ENCODE peak calls at places on chromosomes 5 and 9, in four cellular contexts. J is IMR-90, R is H9, W is H1. Y is an unnamed sample.

GRCh38 chr5:10307206-10308148 is at the start of gene CMBL:
- DNase-seq in J (peak), W (peak), R (peak), Y (peak)

GRCh38 chr5:17077447-17078233 is 139.8 kb upstream of the BASP1 start:
- DNase-seq in J (no peak), R (no peak), W (no peak), Y (no peak)

GRCh38 chr5:10452768-10453331 is 11.2 kb downstream of the ROPN1L start:
- DNase-seq in J (peak), W (no peak), R (peak), Y (peak)

GRCh38 chr5:32095261-32095671 is 78.9 kb downstream of the GOLPH3 start:
- DNase-seq in J (no peak), R (no peak), W (no peak), Y (no peak)

GRCh38 chr9:16255217-16255616 is 615.3 kb downstream of the BNC2 start:
- DNase-seq in W (no peak), J (no peak), R (peak), Y (peak)

GRCh38 chr5:43193171-43193951 is 1.3 kb downstream of the NIM1K start:
- DNase-seq in W (no peak), R (no peak), J (peak), Y (peak)

GRCh38 chr5:6003040-6003825 is 375.1 kb downstream of the MED10 start:
- DNase-seq in W (no peak), R (no peak), J (no peak), Y (no peak)

GRCh38 chr9:135530146-135530545 is 8.9 kb downstream of the LCN1 start:
- DNase-seq in R (no peak), W (peak), J (no peak), Y (no peak)

GRCh38 chr5:132457371-132458225 is 33.0 kb downstream of the IRF1 start:
- DNase-seq in R (no peak), W (no peak), J (peak), Y (no peak)

GRCh38 chr9:100322954-100323536 is 29.7 kb downstream of the TEX10 start:
- DNase-seq in J (peak), W (no peak), R (no peak), Y (peak)

GRCh38 chr5:133818869-133819600 is 149.4 kb downstream of the C5orf15 start:
- DNase-seq in W (no peak), R (no peak), J (no peak), Y (no peak)

GRCh38 chr5:101932599-101932998 is 363.5 kb downstream of the SLCO4C1 start:
- DNase-seq in W (no peak), R (no peak), J (no peak), Y (no peak)
- H3K18ac ChIP-seq in W (no peak), R (no peak), J (no peak), Y (no peak)

DNA sequence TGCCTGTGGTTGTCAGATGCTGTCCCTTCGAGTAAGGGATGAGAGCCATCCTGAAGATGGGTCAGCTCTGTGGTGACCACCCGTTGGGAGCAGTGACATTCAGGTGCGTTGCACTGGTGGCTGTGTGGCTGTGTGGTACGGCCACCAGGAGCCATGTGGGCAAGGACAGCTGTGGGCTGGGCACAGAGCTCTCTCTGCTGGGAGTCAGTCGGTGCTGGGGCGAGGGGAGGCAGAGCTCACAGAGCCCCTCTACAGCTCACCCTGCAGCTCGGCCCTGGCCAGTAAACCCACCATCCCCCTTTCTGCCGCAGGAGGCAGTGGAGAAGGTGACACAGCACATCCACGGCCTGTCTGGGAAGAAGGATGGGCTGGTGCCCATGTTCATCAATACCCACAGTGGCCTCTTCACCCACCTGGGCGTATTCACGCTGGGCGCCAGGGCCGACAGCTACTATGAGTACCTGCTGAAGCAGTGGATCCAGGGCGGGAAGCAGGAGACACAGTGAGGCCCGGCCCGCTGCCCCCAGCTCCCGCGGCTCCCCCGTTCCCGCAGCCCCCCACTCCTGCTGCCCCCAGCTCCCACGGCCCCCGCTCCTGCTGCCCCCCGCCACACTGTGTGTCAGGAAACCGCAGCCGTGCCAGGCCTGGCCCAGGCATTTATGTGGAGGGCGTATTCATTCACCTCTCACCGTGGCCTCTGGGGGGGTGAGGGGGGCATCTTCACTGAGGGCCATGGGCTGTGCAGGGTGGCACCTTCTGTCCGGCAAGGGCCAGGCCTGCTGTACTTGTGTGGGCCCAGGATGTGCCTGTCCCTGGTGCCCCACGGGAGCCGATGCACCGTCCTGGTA is 8.5 kb downstream of the DPP7 start:
- DNase-seq in J (no peak), R (no peak), W (no peak), Y (no peak)
- H4K5ac ChIP-seq in J (no peak), R (no peak), W (no peak), Y (no peak)

DNA sequence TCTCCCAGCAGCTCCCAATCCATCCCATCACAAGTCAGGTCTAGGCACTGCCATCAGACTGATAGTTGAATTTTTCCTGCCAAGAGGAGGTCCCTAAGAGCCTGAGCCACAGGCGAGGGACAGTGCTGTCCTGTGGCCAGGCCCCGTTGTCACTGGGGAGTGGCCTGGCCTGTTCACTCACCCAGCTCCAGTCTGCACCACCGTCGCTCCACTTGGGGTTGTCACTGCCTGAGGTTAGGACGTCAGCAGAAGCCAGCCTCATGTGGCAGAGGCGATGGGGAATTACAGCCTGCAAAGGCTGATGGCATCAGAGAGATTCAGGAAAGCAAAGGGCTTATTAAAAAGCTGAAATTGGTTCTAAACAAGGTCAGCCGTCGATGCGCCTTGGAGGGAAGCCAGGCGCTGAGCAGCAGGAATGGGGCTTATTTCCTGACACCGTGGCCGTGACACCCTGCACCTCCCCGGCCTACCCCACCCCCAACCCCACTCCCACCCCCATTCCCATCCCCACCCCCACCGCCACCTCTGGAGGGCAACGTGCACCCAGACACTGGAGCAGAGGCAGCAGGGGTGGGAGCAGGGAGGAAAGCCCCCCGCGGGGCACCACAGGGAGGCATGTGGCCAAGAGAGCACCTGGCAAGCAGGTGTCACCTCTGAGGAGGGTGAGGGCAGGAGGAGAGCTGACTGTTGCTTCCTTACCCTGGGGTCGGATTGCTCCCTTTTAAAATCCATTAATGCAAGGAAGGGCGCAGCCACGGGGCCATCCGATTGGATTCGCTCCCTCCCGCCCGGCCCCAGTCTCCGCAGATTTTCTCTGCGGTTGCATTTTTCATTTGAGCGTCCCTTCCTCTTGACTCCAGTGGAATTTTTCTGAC is 3.1 kb upstream of the DBH start:
- DNase-seq in J (no peak), W (no peak), R (no peak), Y (no peak)
- H3K18ac ChIP-seq in J (no peak), W (no peak), R (no peak), Y (no peak)

DNA sequence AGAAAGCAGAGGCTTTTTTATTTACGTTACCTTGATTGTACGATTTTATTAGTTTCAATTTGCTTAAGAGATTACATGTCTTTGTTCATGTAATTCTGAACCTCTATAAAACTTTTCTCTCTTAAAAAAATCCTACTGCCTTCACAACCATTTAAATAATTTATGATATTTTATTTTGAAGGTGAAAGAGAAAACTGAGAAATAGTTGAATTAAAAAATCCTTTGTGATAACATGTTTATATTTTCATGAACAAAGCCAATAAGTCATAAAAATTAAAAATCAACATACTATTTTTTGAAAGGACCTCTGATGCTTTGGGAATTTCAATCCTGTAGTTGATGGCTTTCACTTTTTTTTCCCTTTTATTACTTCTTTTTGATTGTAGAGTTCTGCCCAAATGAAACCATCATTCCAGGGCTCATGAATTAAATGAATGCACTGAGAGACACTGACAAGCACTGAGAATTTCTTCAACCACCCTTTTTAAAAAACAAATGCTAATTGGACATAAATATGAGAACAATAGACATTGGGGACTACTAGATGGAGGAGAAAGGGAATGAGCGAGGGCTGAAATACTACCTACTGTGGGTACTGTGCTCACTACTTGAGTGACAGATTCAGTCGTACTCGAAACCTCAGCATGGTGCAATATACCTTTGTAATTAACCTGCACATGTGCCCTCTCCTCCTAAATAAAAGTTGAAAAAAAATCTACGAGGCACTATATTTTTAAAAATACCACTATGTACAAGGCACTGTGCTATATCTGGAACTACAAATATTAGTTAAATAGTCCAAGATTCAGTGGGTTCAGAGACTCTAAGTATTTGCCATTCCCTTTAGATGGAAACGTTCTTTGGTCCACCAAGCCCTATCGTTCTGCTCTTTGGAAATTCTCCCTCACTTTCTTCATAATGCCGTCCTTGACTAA is 5.9 kb downstream of the CDKN2A start:
- DNase-seq in W (no peak), R (no peak), J (no peak), Y (no peak)
- H4K5ac ChIP-seq in W (no peak), R (no peak), J (peak), Y (no peak)

DNA sequence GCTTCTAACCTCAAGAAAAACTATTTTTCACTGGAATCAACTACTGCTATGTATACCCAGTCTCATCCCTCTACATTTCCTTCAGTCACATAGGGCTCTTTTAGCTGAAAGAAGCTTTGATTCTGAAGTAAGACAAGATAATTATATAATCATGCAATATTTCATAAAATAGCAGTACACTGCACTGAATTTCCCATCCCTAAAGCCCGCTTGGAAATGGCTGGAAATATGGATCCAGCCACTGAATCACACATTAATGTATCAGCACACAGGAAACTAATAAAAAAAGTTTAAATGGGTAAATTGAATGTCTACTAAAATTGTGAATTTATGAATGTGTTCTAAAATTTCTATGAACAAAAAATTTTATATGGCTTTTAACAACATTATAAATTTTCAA is 808.7 kb downstream of the PTPRD start:
- DNase-seq in W (no peak), J (no peak), R (no peak), Y (no peak)
- H3K18ac ChIP-seq in W (no peak), J (no peak), R (no peak), Y (no peak)

GRCh38 chr9:133517711-133518110 is 7.0 kb downstream of the MYMK start:
- DNase-seq in R (no peak), W (no peak), J (no peak), Y (no peak)

GRCh38 chr9:133518193-133518592 is 6.6 kb downstream of the MYMK start:
- DNase-seq in W (no peak), J (no peak), R (no peak), Y (no peak)

GRCh38 chr9:133520121-133520835 is 4.5 kb downstream of the MYMK start:
- DNase-seq in W (no peak), R (no peak), J (no peak), Y (no peak)

GRCh38 chr9:133519693-133520092 is 5.1 kb downstream of the MYMK start:
- DNase-seq in J (peak), R (no peak), W (no peak), Y (no peak)

GRCh38 chr9:133518706-133519105 is 6.1 kb downstream of the MYMK start:
- DNase-seq in J (no peak), W (no peak), R (no peak), Y (no peak)
- H4K5ac ChIP-seq in J (no peak), W (no peak), R (no peak), Y (no peak)

GRCh38 chr9:96027271-96028131 is 152.0 kb downstream of the ERCC6L2 start:
- DNase-seq in W (peak), R (peak), J (no peak), Y (peak)
- H3K18ac ChIP-seq in W (no peak), R (no peak), J (no peak), Y (peak)

GRCh38 chr9:33109850-33110595 is 33.5 kb upstream of the SMU1 start:
- DNase-seq in W (no peak), R (no peak), J (no peak), Y (no peak)
- H4K5ac ChIP-seq in W (no peak), R (no peak), J (no peak), Y (no peak)

Y was measured in mesendoderm.